ENCODE peak calls at places on chromosome 19, in eight cellular contexts. One of them, this sample, is unnamed.

GRCh38 chr19:38451629-38452028 is 18.1 kb downstream of the RYR1 start:
- DNase-seq in right atrium auricular region: no peak
- DNase-seq in body of pancreas: no peak
- DNase-seq in adrenal gland: no peak
- DNase-seq in testis: no peak
- DNase-seq in tibial nerve: no peak
- DNase-seq in CD4-positive, alpha-beta T cell: no peak
- DNase-seq in heart right ventricle: no peak
- DNase-seq in this sample: no peak

GRCh38 chr19:16825312-16826168 is 3.7 kb upstream of the SIN3B start:
- DNase-seq in right atrium auricular region: peak
- DNase-seq in body of pancreas: peak
- DNase-seq in adrenal gland: peak
- DNase-seq in testis: peak
- DNase-seq in tibial nerve: peak
- DNase-seq in CD4-positive, alpha-beta T cell: no peak
- DNase-seq in heart right ventricle: peak
- DNase-seq in this sample: peak

GRCh38 chr19:16340092-16340491 is 15.5 kb downstream of the KLF2 start:
- DNase-seq in right atrium auricular region: no peak
- DNase-seq in body of pancreas: no peak
- DNase-seq in adrenal gland: no peak
- DNase-seq in testis: no peak
- DNase-seq in tibial nerve: no peak
- DNase-seq in CD4-positive, alpha-beta T cell: no peak
- DNase-seq in heart right ventricle: no peak
- DNase-seq in this sample: no peak

GRCh38 chr19:52896431-52897148 is 845 bp downstream of the ZNF320 start:
- DNase-seq in right atrium auricular region: no peak
- DNase-seq in body of pancreas: peak
- DNase-seq in adrenal gland: peak
- DNase-seq in testis: peak
- DNase-seq in tibial nerve: no peak
- DNase-seq in CD4-positive, alpha-beta T cell: no peak
- DNase-seq in heart right ventricle: peak
- DNase-seq in this sample: peak

GRCh38 chr19:44548736-44549135 is 19.3 kb upstream of the CEACAM20 start:
- DNase-seq in right atrium auricular region: peak
- DNase-seq in body of pancreas: no peak
- DNase-seq in adrenal gland: no peak
- DNase-seq in testis: no peak
- DNase-seq in tibial nerve: no peak
- DNase-seq in CD4-positive, alpha-beta T cell: no peak
- DNase-seq in heart right ventricle: no peak
- DNase-seq in this sample: peak

GRCh38 chr19:48196933-48197665 is 26.6 kb downstream of the ZSWIM9 start:
- DNase-seq in right atrium auricular region: no peak
- DNase-seq in body of pancreas: no peak
- DNase-seq in adrenal gland: no peak
- DNase-seq in testis: no peak
- DNase-seq in tibial nerve: no peak
- DNase-seq in CD4-positive, alpha-beta T cell: no peak
- DNase-seq in heart right ventricle: no peak
- DNase-seq in this sample: no peak

GRCh38 chr19:41407271-41407670 is 9.7 kb downstream of the BCKDHA start:
- DNase-seq in right atrium auricular region: no peak
- DNase-seq in body of pancreas: no peak
- DNase-seq in adrenal gland: no peak
- DNase-seq in testis: peak
- DNase-seq in tibial nerve: no peak
- DNase-seq in CD4-positive, alpha-beta T cell: no peak
- DNase-seq in heart right ventricle: no peak
- DNase-seq in this sample: no peak

GRCh38 chr19:4754248-4754647 is 30.6 kb upstream of the DPP9 start:
- DNase-seq in right atrium auricular region: no peak
- DNase-seq in body of pancreas: no peak
- DNase-seq in adrenal gland: no peak
- DNase-seq in testis: no peak
- DNase-seq in tibial nerve: no peak
- DNase-seq in CD4-positive, alpha-beta T cell: no peak
- DNase-seq in heart right ventricle: no peak
- DNase-seq in this sample: no peak

GRCh38 chr19:35734273-35734672 is 8.0 kb downstream of the IGFLR1 start:
- DNase-seq in right atrium auricular region: no peak
- DNase-seq in body of pancreas: no peak
- DNase-seq in adrenal gland: no peak
- DNase-seq in testis: no peak
- DNase-seq in tibial nerve: no peak
- DNase-seq in CD4-positive, alpha-beta T cell: no peak
- DNase-seq in heart right ventricle: no peak
- DNase-seq in this sample: no peak

GRCh38 chr19:4449826-4450075 is 7.8 kb downstream of the UBXN6 start:
- DNase-seq in right atrium auricular region: no peak
- DNase-seq in body of pancreas: no peak
- DNase-seq in adrenal gland: no peak
- DNase-seq in testis: no peak
- DNase-seq in tibial nerve: no peak
- DNase-seq in CD4-positive, alpha-beta T cell: no peak
- DNase-seq in heart right ventricle: no peak
- DNase-seq in this sample: no peak

GRCh38 chr19:13089139-13089856 is 13.4 kb downstream of the LYL1 start:
- DNase-seq in right atrium auricular region: no peak
- DNase-seq in body of pancreas: no peak
- DNase-seq in adrenal gland: no peak
- DNase-seq in testis: no peak
- DNase-seq in tibial nerve: no peak
- DNase-seq in CD4-positive, alpha-beta T cell: no peak
- DNase-seq in heart right ventricle: no peak
- DNase-seq in this sample: no peak

GRCh38 chr19:16429066-16429758 is 42.6 kb downstream of the EPS15L1 start:
- DNase-seq in right atrium auricular region: peak
- DNase-seq in body of pancreas: peak
- DNase-seq in adrenal gland: peak
- DNase-seq in testis: peak
- DNase-seq in tibial nerve: no peak
- DNase-seq in CD4-positive, alpha-beta T cell: no peak
- DNase-seq in heart right ventricle: peak
- DNase-seq in this sample: peak

GRCh38 chr19:48636859-48637448 is at the start of gene DBP:
- DNase-seq in right atrium auricular region: no peak
- DNase-seq in body of pancreas: no peak
- DNase-seq in adrenal gland: peak
- DNase-seq in testis: no peak
- DNase-seq in tibial nerve: no peak
- DNase-seq in CD4-positive, alpha-beta T cell: no peak
- DNase-seq in heart right ventricle: no peak
- DNase-seq in this sample: no peak

DNA sequence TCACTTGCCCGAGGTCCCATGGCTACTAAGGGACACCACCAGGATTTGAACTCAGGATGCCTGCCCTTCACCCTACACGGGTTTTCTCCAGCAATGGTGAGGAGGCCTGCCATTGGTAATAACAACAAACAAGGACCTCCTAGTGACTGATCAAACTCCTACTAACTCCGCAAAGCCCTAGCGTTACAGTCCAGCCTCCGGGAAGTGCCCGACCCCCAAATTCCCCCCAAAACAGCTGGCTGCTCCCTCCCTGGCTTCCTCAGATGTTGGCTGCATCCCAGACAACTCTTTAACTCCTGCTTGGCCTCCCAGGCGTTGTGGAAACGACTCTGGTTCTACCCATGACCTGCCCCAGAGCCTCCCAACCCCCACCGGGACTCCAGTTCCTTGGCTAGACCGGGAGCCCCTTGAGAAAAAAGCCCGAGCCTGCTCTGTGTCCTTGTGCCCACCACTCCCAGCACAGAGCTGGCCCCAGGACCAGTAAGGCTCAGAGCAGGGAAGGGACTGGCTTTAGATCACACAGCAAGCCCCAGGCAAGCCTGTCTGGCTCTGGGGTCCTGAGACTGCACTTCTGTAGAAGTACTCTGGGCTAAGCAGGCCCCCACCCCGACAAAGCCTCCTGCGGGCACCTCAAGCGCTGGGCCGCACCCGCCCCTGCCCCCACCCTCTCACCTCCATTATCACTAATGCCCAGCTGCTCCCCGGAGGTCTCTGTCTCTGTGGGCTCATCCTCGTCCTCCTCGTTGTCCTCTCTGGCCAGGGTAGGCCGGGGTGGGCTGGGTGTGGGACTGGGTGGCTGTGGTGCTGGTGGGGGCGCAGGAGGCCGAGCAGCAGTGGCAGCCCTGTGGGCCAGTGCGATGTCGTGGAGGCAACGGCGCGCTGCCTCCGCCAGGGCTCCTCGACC is 4.7 kb downstream of the AKT1S1 start:
- DNase-seq in right atrium auricular region: no peak
- DNase-seq in body of pancreas: no peak
- DNase-seq in adrenal gland: no peak
- DNase-seq in testis: no peak
- DNase-seq in tibial nerve: no peak
- DNase-seq in CD4-positive, alpha-beta T cell: no peak
- DNase-seq in heart right ventricle: no peak
- DNase-seq in this sample: no peak
- TF ChIP-seq CTCF in right atrium auricular region: no peak
- TF ChIP-seq CTCF in body of pancreas: no peak
- TF ChIP-seq CTCF in adrenal gland: no peak
- TF ChIP-seq CTCF in testis: no peak
- TF ChIP-seq CTCF in tibial nerve: no peak
- TF ChIP-seq CTCF in CD4-positive, alpha-beta T cell: no peak
- TF ChIP-seq CTCF in heart right ventricle: no peak
- TF ChIP-seq CTCF in this sample: no peak

GRCh38 chr19:950352-951066 is 24.7 kb downstream of the ARID3A start:
- DNase-seq in right atrium auricular region: no peak
- DNase-seq in body of pancreas: no peak
- DNase-seq in adrenal gland: no peak
- DNase-seq in testis: no peak
- DNase-seq in tibial nerve: no peak
- DNase-seq in CD4-positive, alpha-beta T cell: no peak
- DNase-seq in heart right ventricle: no peak
- DNase-seq in this sample: no peak
- H3K27ac ChIP-seq in right atrium auricular region: no peak
- H3K27ac ChIP-seq in body of pancreas: no peak
- H3K27ac ChIP-seq in adrenal gland: no peak
- H3K27ac ChIP-seq in testis: no peak
- H3K27ac ChIP-seq in tibial nerve: no peak
- H3K27ac ChIP-seq in CD4-positive, alpha-beta T cell: no peak
- H3K27ac ChIP-seq in heart right ventricle: no peak
- H3K27ac ChIP-seq in this sample: no peak

GRCh38 chr19:8306235-8307054 is 1.7 kb downstream of the CD320 start:
- DNase-seq in right atrium auricular region: peak
- DNase-seq in body of pancreas: peak
- DNase-seq in adrenal gland: no peak
- DNase-seq in testis: peak
- DNase-seq in tibial nerve: no peak
- DNase-seq in CD4-positive, alpha-beta T cell: peak
- DNase-seq in heart right ventricle: no peak
- DNase-seq in this sample: peak

GRCh38 chr19:8305798-8306197 is 2.4 kb downstream of the CD320 start:
- DNase-seq in right atrium auricular region: peak
- DNase-seq in body of pancreas: peak
- DNase-seq in adrenal gland: no peak
- DNase-seq in testis: no peak
- DNase-seq in tibial nerve: peak
- DNase-seq in CD4-positive, alpha-beta T cell: peak
- DNase-seq in heart right ventricle: no peak
- DNase-seq in this sample: peak

GRCh38 chr19:8307965-8308866 is at the start of gene CD320:
- DNase-seq in right atrium auricular region: peak
- DNase-seq in body of pancreas: peak
- DNase-seq in adrenal gland: peak
- DNase-seq in testis: peak
- DNase-seq in tibial nerve: peak
- DNase-seq in CD4-positive, alpha-beta T cell: peak
- DNase-seq in heart right ventricle: peak
- DNase-seq in this sample: peak

GRCh38 chr19:8308891-8309291 is 733 bp upstream of the CD320 start:
- DNase-seq in right atrium auricular region: peak
- DNase-seq in body of pancreas: peak
- DNase-seq in adrenal gland: peak
- DNase-seq in testis: no peak
- DNase-seq in tibial nerve: peak
- DNase-seq in CD4-positive, alpha-beta T cell: no peak
- DNase-seq in heart right ventricle: no peak
- DNase-seq in this sample: no peak

GRCh38 chr19:8307400-8307964 is 676 bp downstream of the CD320 start:
- DNase-seq in right atrium auricular region: peak
- DNase-seq in body of pancreas: no peak
- DNase-seq in adrenal gland: peak
- DNase-seq in testis: peak
- DNase-seq in tibial nerve: peak
- DNase-seq in CD4-positive, alpha-beta T cell: no peak
- DNase-seq in heart right ventricle: no peak
- DNase-seq in this sample: no peak
- TF ChIP-seq CTCF in right atrium auricular region: no peak
- TF ChIP-seq CTCF in body of pancreas: no peak
- TF ChIP-seq CTCF in adrenal gland: no peak
- TF ChIP-seq CTCF in testis: no peak
- TF ChIP-seq CTCF in tibial nerve: no peak
- TF ChIP-seq CTCF in CD4-positive, alpha-beta T cell: no peak
- TF ChIP-seq CTCF in heart right ventricle: no peak
- TF ChIP-seq CTCF in this sample: no peak

GRCh38 chr19:58554494-58555368 is at the start of gene CHMP2A:
- DNase-seq in right atrium auricular region: peak
- DNase-seq in body of pancreas: peak
- DNase-seq in adrenal gland: peak
- DNase-seq in testis: peak
- DNase-seq in tibial nerve: peak
- DNase-seq in CD4-positive, alpha-beta T cell: peak
- DNase-seq in heart right ventricle: peak
- DNase-seq in this sample: peak

GRCh38 chr19:58551123-58551497 is 3.8 kb downstream of the CHMP2A start:
- DNase-seq in right atrium auricular region: no peak
- DNase-seq in body of pancreas: no peak
- DNase-seq in adrenal gland: no peak
- DNase-seq in testis: no peak
- DNase-seq in tibial nerve: no peak
- DNase-seq in CD4-positive, alpha-beta T cell: no peak
- DNase-seq in heart right ventricle: no peak
- DNase-seq in this sample: no peak

GRCh38 chr19:58551577-58552471 is 3.1 kb downstream of the CHMP2A start:
- DNase-seq in right atrium auricular region: no peak
- DNase-seq in body of pancreas: no peak
- DNase-seq in adrenal gland: no peak
- DNase-seq in testis: no peak
- DNase-seq in tibial nerve: no peak
- DNase-seq in CD4-positive, alpha-beta T cell: no peak
- DNase-seq in heart right ventricle: no peak
- DNase-seq in this sample: no peak

GRCh38 chr19:58553799-58554493 is 959 bp downstream of the CHMP2A start:
- DNase-seq in right atrium auricular region: no peak
- DNase-seq in body of pancreas: no peak
- DNase-seq in adrenal gland: no peak
- DNase-seq in testis: no peak
- DNase-seq in tibial nerve: no peak
- DNase-seq in CD4-positive, alpha-beta T cell: no peak
- DNase-seq in heart right ventricle: no peak
- DNase-seq in this sample: no peak

DNA sequence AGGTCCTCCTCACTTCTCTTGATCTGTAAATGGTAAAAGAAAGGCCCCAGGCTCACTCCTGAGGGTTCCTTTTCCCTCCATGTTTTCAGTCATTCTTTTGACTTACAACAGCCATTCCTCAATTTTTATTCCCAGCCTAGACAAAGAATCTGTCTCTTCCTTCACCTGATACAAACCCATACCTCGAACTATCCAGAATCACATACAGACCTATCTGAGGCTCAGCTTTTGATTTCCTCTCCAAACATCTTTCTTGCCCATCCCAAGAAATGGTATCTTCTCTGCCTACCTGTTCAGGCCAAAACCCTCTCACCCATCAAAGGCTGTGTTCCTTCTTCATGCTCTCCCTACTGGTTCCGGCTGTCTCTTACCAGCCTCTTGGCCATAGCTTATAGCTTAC is 2.2 kb downstream of the CHMP2A start:
- DNase-seq in right atrium auricular region: no peak
- DNase-seq in body of pancreas: no peak
- DNase-seq in adrenal gland: no peak
- DNase-seq in testis: no peak
- DNase-seq in tibial nerve: no peak
- DNase-seq in CD4-positive, alpha-beta T cell: no peak
- DNase-seq in heart right ventricle: no peak
- DNase-seq in this sample: no peak
- H3K27ac ChIP-seq in right atrium auricular region: no peak
- H3K27ac ChIP-seq in body of pancreas: no peak
- H3K27ac ChIP-seq in adrenal gland: no peak
- H3K27ac ChIP-seq in testis: no peak
- H3K27ac ChIP-seq in tibial nerve: no peak
- H3K27ac ChIP-seq in CD4-positive, alpha-beta T cell: no peak
- H3K27ac ChIP-seq in heart right ventricle: no peak
- H3K27ac ChIP-seq in this sample: no peak